ENCODE peak calls at places on chromosomes 5 and 9, in six cellular contexts. X is glutamatergic neuron, K is right lobe of liver, G is dermis blood vessel endothelial cell, Y is HEK293T, L is chondrocyte. I is an unnamed sample.

GRCh38 chr5:150042459-150042858 is 41.9 kb downstream of the HMGXB3 start:
- DNase-seq in X (no peak), K (no peak), G (no peak), Y (no peak), L (no peak), I (no peak)

GRCh38 chr9:35303567-35303966 is 141.8 kb downstream of the UNC13B start:
- DNase-seq in X (no peak), K (no peak), G (no peak), Y (no peak), L (no peak), I (no peak)

GRCh38 chr9:121720311-121720991 is 69.0 kb downstream of the DAB2IP start:
- DNase-seq in X (no peak), K (no peak), G (no peak), Y (no peak), L (no peak), I (no peak)

GRCh38 chr5:120604898-120605297 is 140.8 kb downstream of the PRR16 start:
- DNase-seq in X (no peak), K (no peak), G (no peak), Y (no peak), L (no peak), I (no peak)

GRCh38 chr9:98807811-98808195 is 333 bp downstream of the GALNT12 start:
- DNase-seq in X (peak), K (no peak), G (peak), Y (peak), L (no peak), I (no peak)

GRCh38 chr9:136974834-136975535 is 2.3 kb upstream of the PTGDS start:
- DNase-seq in X (no peak), K (no peak), G (no peak), Y (no peak), L (no peak), I (no peak)

GRCh38 chr5:88883059-88883565 is at the start of gene MEF2C:
- DNase-seq in X (peak), K (peak), G (peak), Y (peak), L (peak), I (peak)

GRCh38 chr5:150615141-150615699 is 25.2 kb upstream of the SYNPO start:
- DNase-seq in X (peak), K (peak), G (peak), Y (no peak), L (no peak), I (peak)

GRCh38 chr5:38339446-38339845 is 81.1 kb downstream of the EGFLAM start:
- DNase-seq in X (no peak), K (no peak), G (no peak), Y (no peak), L (no peak), I (no peak)

GRCh38 chr5:177489119-177489716 is 8.2 kb downstream of the PDLIM7 start:
- DNase-seq in X (peak), K (no peak), G (peak), Y (no peak), L (no peak), I (no peak)

GRCh38 chr9:119009253-119009652 is 360.0 kb downstream of the BRINP1 start:
- DNase-seq in X (no peak), K (no peak), G (no peak), Y (no peak), L (no peak), I (no peak)